ENCODE peak calls at places on chromosomes 2 and 18, in ten cellular contexts. J, T, I, Q, A, E, H, V, K and S are unnamed samples.

GRCh38 chr18:31099490-31100230 is 2.6 kb downstream of the DSC2 start:
- DNase-seq in E (no peak), I (no peak), K (no peak), V (no peak), Q (no peak), J (no peak), A (no peak), T (no peak), H (no peak), S (no peak)

GRCh38 chr2:66443977-66444855 is 9.3 kb downstream of the MEIS1 start:
- DNase-seq in H (peak; percentile 79), E (no peak), Q (no peak), J (no peak), V (peak; percentile 67), K (no peak), T (no peak), I (no peak), A (peak; percentile 45), S (no peak)

GRCh38 chr18:11980148-11980554 is 1.2 kb upstream of the IMPA2 start:
- DNase-seq in K (no peak), Q (no peak), T (no peak), A (no peak), J (no peak), E (no peak), V (no peak), H (peak; percentile 48), I (no peak), S (no peak)

GRCh38 chr18:37634516-37634915 is 68.9 kb upstream of the CELF4 start:
- DNase-seq in V (no peak), I (no peak), A (no peak), H (no peak), T (no peak), Q (no peak), E (no peak), K (no peak), J (no peak), S (no peak)

GRCh38 chr18:23689031-23689615 is at the start of gene LAMA3:
- DNase-seq in T (no peak), Q (peak; percentile 27), K (peak; percentile 47), I (no peak), A (peak; percentile 38), V (peak; percentile 77), H (peak; percentile 1), E (no peak), J (peak; percentile 60), S (no peak)

GRCh38 chr2:12035956-12036639 is 289.7 kb downstream of the LPIN1 start:
- DNase-seq in V (no peak), Q (no peak), T (no peak), H (no peak), I (no peak), J (no peak), E (no peak), A (no peak), K (no peak), S (no peak)

GRCh38 chr2:240437181-240437860 is 1.9 kb downstream of the GPC1 start:
- DNase-seq in Q (no peak), H (no peak), V (no peak), J (no peak), I (no peak), K (no peak), E (no peak), A (no peak), T (no peak), S (no peak)

GRCh38 chr18:23281626-23282436 is 146.5 kb downstream of the CABLES1 start:
- DNase-seq in Q (no peak), A (peak; percentile 39), V (peak; percentile 89), E (no peak), J (peak; percentile 79), T (no peak), I (no peak), K (no peak), H (no peak), S (no peak)

GRCh38 chr18:32440478-32440877 is 30.2 kb downstream of the GAREM1 start:
- DNase-seq in H (no peak), Q (no peak), I (no peak), T (no peak), A (no peak), K (no peak), V (no peak), E (no peak), J (no peak), S (no peak)

GRCh38 chr2:86225581-86225980 is 26.3 kb downstream of the MRPL35 start:
- DNase-seq in V (no peak), A (peak; percentile 38), T (peak; percentile 79), H (peak; percentile 86), I (peak; percentile 83), K (no peak), E (peak; percentile 57), J (peak; percentile 82), Q (peak; percentile 67), S (no peak)

GRCh38 chr2:64524604-64525322 is 635 bp downstream of the AFTPH start:
- DNase-seq in Q (peak; percentile 44), I (peak; percentile 41), E (no peak), H (no peak), V (peak; percentile 64), A (no peak), J (peak; percentile 39), K (peak; percentile 48), T (no peak), S (no peak)

GRCh38 chr2:239027431-239028252 is 179.8 kb downstream of the TWIST2 start:
- DNase-seq in K (no peak), T (no peak), H (no peak), A (no peak), I (no peak), V (peak; percentile 37), E (no peak), J (no peak), Q (no peak), S (no peak)

GRCh38 chr2:127807678-127808353 is 3.2 kb downstream of the WDR33 start:
- DNase-seq in V (peak; percentile 25), K (no peak), Q (no peak), I (no peak), A (no peak), J (peak; percentile 46), T (no peak), H (no peak), E (no peak), S (no peak)